ENCODE peak calls at places on chromosomes 3 and 15, in four cellular contexts. L is ovary, T is esophagus muscularis mucosa, R is body of pancreas. S is an unnamed sample.

GRCh38 chr3:76065975-76066374 is 280.6 kb upstream of the ZNF717 start:
- DNase-seq in T (no peak), R (no peak), L (no peak), S (no peak)

GRCh38 chr3:107956991-107957467 is 133.8 kb downstream of the CD47 start:
- DNase-seq in T (peak), R (peak), L (peak), S (no peak)

GRCh38 chr15:64686130-64686735 is 89.2 kb downstream of the RBPMS2 start:
- DNase-seq in T (no peak), R (peak), L (peak), S (no peak)

GRCh38 chr3:190385835-190386688 is 1.9 kb upstream of the CLDN16 start:
- DNase-seq in R (no peak), L (no peak), T (no peak), S (no peak)

GRCh38 chr3:42051384-42052131 is 39.6 kb upstream of the TRAK1 start:
- DNase-seq in T (no peak), L (no peak), R (no peak), S (no peak)

GRCh38 chr3:124234852-124235252 is 242.9 kb upstream of the ROPN1 start:
- DNase-seq in T (peak), R (peak), L (no peak), S (peak)

GRCh38 chr3:193884011-193884410 is 251.9 kb upstream of the HES1 start:
- DNase-seq in T (no peak), L (no peak), R (no peak), S (no peak)

GRCh38 chr3:123258811-123259420 is 57.2 kb downstream of the SEC22A start:
- DNase-seq in T (no peak), L (no peak), R (no peak), S (no peak)

GRCh38 chr3:119927190-119927589 is 145.3 kb downstream of the NR1I2 start:
- DNase-seq in L (no peak), R (no peak), T (no peak), S (no peak)

GRCh38 chr15:74511583-74511982 is 29.4 kb upstream of the ARID3B start:
- DNase-seq in L (no peak), T (no peak), R (no peak), S (no peak)

GRCh38 chr3:33144433-33144832 is 30.6 kb downstream of the CRTAP start:
- DNase-seq in L (no peak), T (peak), R (no peak), S (peak)

GRCh38 chr15:70023064-70023768 is 74.5 kb downstream of the TLE3 start:
- DNase-seq in T (no peak), L (no peak), R (no peak), S (no peak)

GRCh38 chr15:85094685-85095084 is 113.0 kb downstream of the PDE8A start:
- DNase-seq in R (no peak), L (no peak), T (no peak), S (no peak)

GRCh38 chr3:142586803-142587406 is 8.4 kb upstream of the ATR start:
- DNase-seq in L (no peak), T (no peak), R (peak), S (no peak)

GRCh38 chr15:96285306-96285705 is 45.2 kb upstream of the NR2F2 start:
- DNase-seq in L (no peak), T (peak), R (no peak), S (peak)

GRCh38 chr3:183085634-183086390 is 13.5 kb downstream of the MCCC1 start:
- DNase-seq in L (no peak), T (no peak), R (no peak), S (no peak)

GRCh38 chr3:115623414-115623868 is at the start of gene GAP43:
- DNase-seq in R (peak), T (no peak), L (peak), S (no peak)

GRCh38 chr15:50256188-50257041 is 9.1 kb downstream of the HDC start:
- DNase-seq in L (no peak), T (peak), R (no peak), S (peak)

GRCh38 chr3:37163262-37164020 is 10.9 kb downstream of the LRRFIP2 start:
- DNase-seq in T (no peak), R (no peak), L (no peak), S (no peak)

GRCh38 chr3:120203016-120203415 is 82.0 kb downstream of the GPR156 start:
- DNase-seq in T (no peak), R (peak), L (peak), S (no peak)

GRCh38 chr15:25805006-25805405 is 58.1 kb downstream of the ATP10A start:
- DNase-seq in L (no peak), T (peak), R (no peak), S (peak)

DNA sequence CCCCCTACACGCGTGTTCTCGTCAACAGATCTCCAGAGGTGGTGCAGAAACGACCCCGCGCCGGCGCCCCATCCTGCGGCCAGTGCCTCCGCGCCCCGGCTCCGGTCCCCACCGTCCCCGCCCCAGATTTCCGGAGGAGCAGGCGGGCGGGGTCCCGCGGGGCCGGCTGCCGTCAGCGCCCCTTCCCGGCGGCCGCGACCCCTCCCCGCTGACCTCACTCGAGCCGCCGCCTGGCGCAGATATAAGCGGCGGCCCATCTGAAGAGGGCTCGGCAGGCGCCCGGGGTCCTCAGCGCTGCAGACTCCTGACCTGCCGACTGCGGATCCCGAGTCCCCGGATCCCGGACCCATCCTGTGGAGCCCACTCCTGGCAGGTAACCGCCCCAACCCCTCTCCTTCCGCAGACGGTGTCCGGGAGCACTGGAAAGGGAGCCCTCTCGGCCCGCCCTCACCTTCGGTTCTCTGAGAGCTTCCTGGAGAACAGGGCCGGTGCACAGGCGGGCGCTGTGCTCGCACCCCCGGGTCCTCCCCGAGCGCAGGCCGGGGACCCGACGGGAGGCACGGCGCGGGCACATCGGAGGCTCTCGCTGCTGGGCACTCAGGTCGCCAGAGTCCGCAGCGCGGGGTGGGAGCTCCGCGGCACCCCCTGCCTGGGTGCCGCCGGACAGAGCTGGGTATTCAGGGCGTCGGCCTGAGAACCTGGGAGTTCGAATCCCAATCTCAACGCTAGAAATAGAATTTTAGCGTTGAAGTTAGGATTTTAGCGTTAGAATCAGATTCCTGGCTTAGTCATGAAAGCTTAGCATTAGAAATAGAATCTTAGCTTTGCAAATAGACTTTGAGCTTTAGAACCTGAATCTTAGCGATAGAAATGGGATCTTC is at the start of gene TRH:
- DNase-seq in L (no peak), T (no peak), R (no peak), S (no peak)
- TF ChIP-seq CTCF in L (no peak), T (no peak), R (no peak), S (no peak)

DNA sequence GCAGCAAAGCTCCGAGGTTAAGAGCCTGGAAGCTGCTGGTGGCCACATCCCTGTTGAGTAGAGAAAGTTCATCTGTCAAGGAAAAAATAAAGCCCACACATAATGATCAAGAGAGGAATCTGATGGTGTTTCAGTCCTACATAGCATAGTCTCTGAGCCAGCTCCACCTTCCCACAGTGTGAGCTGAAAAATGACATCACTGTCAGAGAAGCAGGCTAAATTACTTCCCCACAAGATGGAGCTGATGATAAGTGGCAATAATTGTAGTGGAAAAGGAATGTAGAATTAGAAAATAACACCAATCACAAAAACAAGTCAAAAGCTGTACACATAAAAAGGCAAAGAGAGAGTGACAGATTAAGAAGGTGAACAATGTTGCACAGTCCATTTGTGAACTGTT is 84.5 kb downstream of the AQP9 start:
- DNase-seq in T (no peak), L (no peak), R (no peak), S (no peak)
- TF ChIP-seq CTCF in T (no peak), L (no peak), R (no peak), S (no peak)

DNA sequence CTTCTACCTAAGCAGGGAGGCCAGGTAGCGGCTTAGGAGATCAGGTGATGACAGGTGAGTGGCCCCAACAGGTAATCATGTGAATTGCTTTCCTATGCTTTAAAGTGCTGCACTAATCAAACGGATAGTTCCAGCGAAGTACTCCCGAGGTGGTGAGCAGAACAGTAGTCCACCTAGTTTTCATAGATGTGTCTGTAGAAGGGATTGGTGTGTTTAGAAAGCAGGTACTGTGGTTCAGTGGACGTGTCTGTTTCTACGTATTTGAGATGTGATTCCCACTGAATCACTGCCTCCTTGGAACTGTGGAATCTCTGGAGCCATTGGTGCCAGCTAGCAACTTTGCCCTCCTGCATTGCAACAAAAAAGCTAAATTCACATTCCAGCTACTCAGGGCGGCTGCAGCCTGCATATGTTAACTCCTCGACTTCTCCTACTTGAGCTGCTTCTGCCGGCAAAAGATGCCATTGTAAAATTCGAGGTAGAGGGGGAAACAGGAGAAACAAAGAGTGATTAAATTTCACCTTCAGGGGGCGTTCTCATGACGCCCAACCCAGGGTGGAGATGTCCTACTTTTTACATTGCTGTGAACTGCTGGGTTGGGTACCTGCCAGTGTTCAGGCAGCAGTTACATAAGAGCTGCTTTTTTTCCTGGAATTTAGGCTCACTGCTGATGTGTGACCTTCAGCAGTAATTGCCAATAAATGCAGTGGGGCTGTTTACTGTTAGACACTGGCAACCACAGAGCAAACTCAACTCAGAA is 227.3 kb downstream of the ITPR1 start:
- DNase-seq in T (peak), R (peak), L (peak), S (no peak)
- TF ChIP-seq CTCF in T (peak), R (peak), L (peak), S (peak)

GRCh38 chr15:78618064-78618463 is 2.7 kb downstream of the CHRNA3 start:
- DNase-seq in L (no peak), R (no peak), T (no peak), S (peak)
- TF ChIP-seq CTCF in L (no peak), R (no peak), T (no peak), S (no peak)

DNA sequence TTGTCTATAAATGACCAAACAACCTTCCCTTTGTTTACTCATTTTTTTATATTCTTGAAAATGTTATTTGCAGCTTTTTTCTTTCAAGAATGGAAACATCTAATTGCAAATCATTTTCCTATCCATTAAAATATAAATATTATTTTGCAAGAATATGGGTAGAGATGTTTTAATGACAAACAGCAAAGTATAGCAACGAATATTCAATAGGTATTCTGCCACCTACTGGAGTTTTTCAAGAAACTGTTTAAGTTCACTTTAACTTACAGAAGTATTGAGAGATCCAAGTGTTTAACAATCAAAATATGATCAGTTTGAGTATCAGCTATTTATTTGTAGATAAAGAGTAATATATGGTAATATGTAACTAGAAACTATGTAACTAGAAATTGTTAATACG is 6.9 kb upstream of the EOGT start:
- DNase-seq in L (no peak), T (no peak), R (no peak), S (no peak)
- TF ChIP-seq CTCF in L (no peak), T (peak), R (peak), S (peak)

GRCh38 chr3:71304684-71305083 is 278.8 kb downstream of the FOXP1 start:
- DNase-seq in L (peak), T (no peak), R (no peak), S (no peak)
- TF ChIP-seq CTCF in L (no peak), T (peak), R (peak), S (peak)